ENCODE peak calls at places on chromosomes 11 and 22, in four cellular contexts. I, C, D and W are unnamed samples.
A peak's percentile ranks its signal among the peaks of the same experiment; 100 is the strongest.

GRCh38 chr11:100719809-100720221 is 32.7 kb downstream of the ARHGAP42 start:
- DNase-seq in I (peak; percentile 80), C (peak; percentile 56), D (no peak), W (no peak)

GRCh38 chr11:64226507-64227051 is 505 bp downstream of the NUDT22 start:
- DNase-seq in I (peak; percentile 66), C (peak; percentile 25), D (no peak), W (no peak)

GRCh38 chr22:26546282-26546681 is 34.0 kb upstream of the TFIP11 start:
- DNase-seq in I (peak; percentile 46), C (peak; percentile 56), D (no peak), W (no peak)

GRCh38 chr22:41289681-41290080 is 3.7 kb upstream of the RANGAP1 start:
- DNase-seq in I (no peak), C (no peak), D (no peak), W (no peak)

GRCh38 chr11:82719316-82719715 is 14.3 kb downstream of the FAM181B start:
- DNase-seq in I (peak; percentile 82), C (no peak), D (no peak), W (no peak)

GRCh38 chr22:29973269-29973668 is 90.3 kb downstream of the MTMR3 start:
- DNase-seq in I (no peak), C (no peak), D (no peak), W (no peak)

GRCh38 chr11:60699282-60699681 is at the start of gene MS4A8:
- DNase-seq in I (no peak), C (no peak), D (no peak), W (no peak)

GRCh38 chr11:1073261-1073724 is 1.4 kb upstream of the MUC2 start:
- DNase-seq in I (peak; percentile 29), C (peak; percentile 19), D (no peak), W (peak; percentile 70)

GRCh38 chr22:25334091-25334490 is 114.7 kb downstream of the CRYBB2 start:
- DNase-seq in I (peak; percentile 86), C (no peak), D (peak; percentile 78), W (no peak)

GRCh38 chr11:2890466-2891241 is 5.1 kb upstream of the CDKN1C start:
- DNase-seq in I (no peak), C (no peak), D (no peak), W (peak; percentile 84)

GRCh38 chr22:22942511-22943329 is 55.1 kb downstream of the IGLL5 start:
- DNase-seq in I (peak; percentile 52), C (no peak), D (peak; percentile 88), W (peak; percentile 44)

GRCh38 chr11:66478823-66479740 is 1.2 kb upstream of the DPP3 start:
- DNase-seq in I (no peak), C (no peak), D (peak; percentile 45), W (no peak)

GRCh38 chr11:125071408-125071807 is 8.3 kb downstream of the SLC37A2 start:
- DNase-seq in I (no peak), C (no peak), D (no peak), W (no peak)

GRCh38 chr11:3865388-3866193 is 10.1 kb downstream of the STIM1 start:
- DNase-seq in I (no peak), C (no peak), D (no peak), W (no peak)

GRCh38 chr11:8593935-8594909 is at the start of gene STK33:
- DNase-seq in I (peak; percentile 30), C (peak; percentile 3), D (peak; percentile 77), W (peak; percentile 50)